ENCODE peak calls at places on chromosomes 2 and 18, in four cellular contexts. G is IMR-90, X is neuronal stem cell, Z is mesendoderm. A is an unnamed sample.
A peak's percentile ranks its signal among the peaks of the same experiment; 100 is the strongest.

GRCh38 chr2:63780483-63781155 is 61.1 kb upstream of the UGP2 start:
- DNase-seq in G (no peak), X (no peak), Z (no peak), A (no peak)

GRCh38 chr18:2961828-2962227 is 51.1 kb downstream of the LPIN2 start:
- DNase-seq in G (peak; percentile 55), X (no peak), Z (no peak), A (peak; percentile 63)

GRCh38 chr2:46339676-46340459 is 42.7 kb downstream of the EPAS1 start:
- DNase-seq in G (peak; percentile 73), X (no peak), Z (no peak), A (peak; percentile 81)

GRCh38 chr2:210663574-210663973 is 107.2 kb downstream of the CPS1 start:
- DNase-seq in G (peak; percentile 2), X (peak; percentile 11), Z (peak; percentile 74), A (peak; percentile 46)

GRCh38 chr2:72579595-72580180 is 246.1 kb downstream of the EXOC6B start:
- DNase-seq in G (peak; percentile 64), X (peak; percentile 21), Z (peak; percentile 59), A (peak; percentile 64)

GRCh38 chr2:47339745-47340541 is 63.0 kb upstream of the MSH2 start:
- DNase-seq in G (peak; percentile 61), X (no peak), Z (peak; percentile 58), A (peak; percentile 50)

GRCh38 chr2:189674374-189675112 is at the start of gene ANKAR:
- DNase-seq in G (peak; percentile 90), X (peak; percentile 79), Z (peak; percentile 94), A (peak; percentile 85)

GRCh38 chr2:168490916-168491605 is 35.0 kb downstream of the CERS6 start:
- DNase-seq in G (no peak), X (no peak), Z (peak; percentile 54), A (peak; percentile 36)

GRCh38 chr2:122261923-122262322 is 506.5 kb downstream of the TSN start:
- DNase-seq in G (no peak), X (no peak), Z (no peak), A (no peak)

GRCh38 chr2:121910139-121910538 is 154.7 kb downstream of the TSN start:
- DNase-seq in G (peak; percentile 6), X (no peak), Z (no peak), A (no peak)

GRCh38 chr2:43714164-43714563 is 37.9 kb upstream of the C1GALT1C1L start:
- DNase-seq in G (peak; percentile 85), X (no peak), Z (no peak), A (peak; percentile 21)

GRCh38 chr2:231918501-231919330 is 7.5 kb downstream of the NPPC start:
- DNase-seq in G (no peak), X (no peak), Z (no peak), A (no peak)

GRCh38 chr2:184363213-184363612 is 235.1 kb upstream of the ZNF804A start:
- DNase-seq in G (no peak), X (no peak), Z (no peak), A (no peak)

GRCh38 chr2:237020086-237020485 is 65.6 kb upstream of the COPS8 start:
- DNase-seq in G (no peak), X (no peak), Z (no peak), A (no peak)

GRCh38 chr2:236568068-236568921 is 1.3 kb upstream of the ACKR3 start:
- DNase-seq in G (no peak), X (no peak), Z (peak; percentile 54), A (peak; percentile 66)

GRCh38 chr2:67867735-67868134 is 195.1 kb downstream of the C1D start:
- DNase-seq in G (peak; percentile 69), X (no peak), Z (no peak), A (peak; percentile 19)

GRCh38 chr18:57727952-57728807 is 74.9 kb downstream of the ATP8B1 start:
- DNase-seq in G (peak; percentile 47), X (no peak), Z (no peak), A (peak; percentile 55)

GRCh38 chr2:233354500-233354924 is 218 bp downstream of the DGKD start:
- DNase-seq in G (no peak), X (no peak), Z (no peak), A (no peak)

GRCh38 chr2:233352141-233352842 is 2.0 kb upstream of the DGKD start:
- DNase-seq in G (no peak), X (no peak), Z (no peak), A (no peak)

GRCh38 chr2:233353101-233353768 is 1.1 kb upstream of the DGKD start:
- DNase-seq in G (no peak), X (no peak), Z (no peak), A (no peak)

GRCh38 chr2:233354971-233355574 is 779 bp downstream of the DGKD start:
- DNase-seq in G (no peak), X (no peak), Z (no peak), A (peak; percentile 21)

GRCh38 chr2:233353769-233354499 is at the start of gene DGKD:
- DNase-seq in G (no peak), X (peak; percentile 72), Z (peak; percentile 82), A (peak; percentile 58)
- H3K4ac ChIP-seq in G (peak within 1 kb of the TSS; percentile 92), X (no peak within 1 kb of the TSS), Z (no peak within 1 kb of the TSS), A (peak within 1 kb of the TSS; percentile 52)

DNA sequence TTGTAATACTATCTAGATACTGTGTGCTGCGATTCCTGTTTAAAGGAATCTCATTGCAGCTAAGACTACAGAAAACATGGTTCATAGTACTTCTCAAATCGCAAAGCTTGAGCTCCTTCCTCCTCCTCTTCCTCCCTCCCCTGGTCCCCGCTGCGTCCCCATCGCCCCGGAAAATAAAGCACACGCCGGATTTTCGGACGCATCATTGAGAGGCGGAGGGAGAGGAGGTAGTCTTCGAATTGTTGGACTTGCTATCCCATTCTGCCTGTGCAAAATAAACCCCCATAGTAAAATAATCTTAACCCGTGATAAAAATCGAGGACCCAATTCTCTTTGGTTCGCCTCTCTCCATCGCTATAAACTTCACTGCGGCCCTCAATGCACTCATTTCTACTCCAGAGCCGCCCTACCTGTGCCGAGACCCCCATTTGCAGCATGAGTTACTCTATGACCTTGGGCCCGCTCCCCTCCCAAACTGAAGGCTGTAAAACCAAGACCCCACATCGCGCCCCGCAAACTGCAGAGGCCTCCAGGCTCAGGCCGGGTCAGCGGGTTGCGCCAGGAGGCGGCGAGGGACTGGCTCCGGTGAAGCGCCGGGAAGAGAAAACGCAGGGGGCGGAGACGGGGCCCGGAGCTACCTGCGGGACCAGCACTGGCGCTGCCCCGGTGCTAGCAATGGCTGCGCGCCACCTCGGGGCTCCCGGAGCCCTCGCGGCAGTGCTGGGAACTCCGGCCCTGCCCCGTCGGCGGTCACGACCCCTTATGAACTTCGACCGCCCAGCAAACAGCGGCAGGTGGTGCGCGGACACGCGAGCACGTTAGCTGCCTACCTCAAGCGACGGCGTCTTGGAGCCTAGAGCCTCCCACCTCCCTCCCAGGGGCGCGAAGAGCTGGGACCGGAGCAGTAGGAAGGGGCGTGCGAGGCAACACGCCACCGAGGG is 649 bp downstream of the ESCO1 start:
- DNase-seq in G (peak; percentile 9), X (no peak), Z (peak; percentile 21), A (peak; percentile 29)
- H3K4ac ChIP-seq in G (peak overlapping the region; percentile 86), X (peak overlapping the region; percentile 97), Z (peak overlapping the region; percentile 28), A (peak overlapping the region; percentile 70)

DNA sequence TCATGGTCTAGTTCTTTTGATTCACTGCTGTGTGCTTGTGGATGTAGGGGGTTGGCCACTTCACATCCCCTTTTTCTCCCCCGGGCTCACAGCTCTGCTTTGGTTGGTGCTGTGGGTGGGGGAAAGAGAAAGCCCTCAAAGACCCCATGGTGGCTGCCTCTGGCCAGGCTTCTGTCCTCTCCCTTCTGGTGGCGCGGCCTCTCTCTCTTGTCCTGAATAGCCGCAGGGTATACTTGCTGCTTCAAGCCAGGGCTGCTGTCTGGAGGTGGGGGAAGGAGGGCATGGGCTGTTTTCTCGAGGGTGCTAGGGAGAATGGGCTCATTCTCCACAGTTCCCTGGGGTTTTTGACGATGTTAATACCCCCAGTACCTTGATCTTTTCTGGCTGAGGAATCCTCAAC is 53.9 kb downstream of the IL1R2 start:
- DNase-seq in G (no peak), X (no peak), Z (no peak), A (no peak)
- H3K4ac ChIP-seq in G (peak overlapping the region; percentile 84), X (no peak overlapping the region), Z (no peak overlapping the region), A (peak overlapping the region; percentile 99)

GRCh38 chr2:113206251-113206650 is 32.5 kb downstream of the PSD4 start:
- DNase-seq in G (no peak), X (no peak), Z (no peak), A (no peak)

GRCh38 chr2:113202305-113203216 is 28.8 kb downstream of the PSD4 start:
- DNase-seq in G (no peak), X (peak; percentile 31), Z (no peak), A (no peak)

GRCh38 chr2:113203217-113203530 is 29.4 kb downstream of the PSD4 start:
- DNase-seq in G (peak; percentile 59), X (no peak), Z (no peak), A (no peak)

GRCh38 chr2:113201496-113202304 is 27.9 kb downstream of the PSD4 start:
- DNase-seq in G (no peak), X (no peak), Z (no peak), A (no peak)

GRCh38 chr2:113203901-113204519 is 30.2 kb downstream of the PSD4 start:
- DNase-seq in G (peak; percentile 68), X (peak; percentile 67), Z (peak; percentile 90), A (peak; percentile 67)
- H3K4ac ChIP-seq in G (no peak overlapping the region), X (no peak overlapping the region), Z (no peak overlapping the region), A (no peak overlapping the region)

A was measured in mesenchymal stem cell.